ENCODE peak calls at places on chromosome 2, in six cellular contexts. J is AG09309, N is K562, A is foreskin fibroblast, Q is cardiac fibroblast, X is nephron progenitor cell. K is an unnamed sample.

GRCh38 chr2:120611961-120612360 is 123.7 kb upstream of the GLI2 start:
- DNase-seq in J (no peak), N (no peak), A (no peak), Q (no peak), X (no peak), K (no peak)

GRCh38 chr2:101339236-101339865 is 30.9 kb upstream of the RNF149 start:
- DNase-seq in J (no peak), N (no peak), A (no peak), Q (no peak), X (no peak), K (no peak)

GRCh38 chr2:240704651-240705050 is 13.0 kb downstream of the AQP12A start:
- DNase-seq in J (no peak), N (no peak), A (no peak), Q (no peak), X (no peak), K (no peak)

GRCh38 chr2:231394201-231395141 is 1.0 kb upstream of the B3GNT7 start:
- DNase-seq in J (no peak), N (peak), A (no peak), Q (no peak), X (no peak), K (no peak)

GRCh38 chr2:172968061-172968469 is 107.6 kb upstream of the MAP3K20 start:
- DNase-seq in J (peak), N (no peak), A (peak), Q (peak), X (no peak), K (peak)

GRCh38 chr2:17146358-17146757 is 371.9 kb downstream of the RAD51AP2 start:
- DNase-seq in J (no peak), N (no peak), A (no peak), Q (no peak), X (no peak), K (no peak)

GRCh38 chr2:188404341-188405004 is 112.8 kb downstream of the GULP1 start:
- DNase-seq in J (no peak), N (no peak), A (no peak), Q (no peak), X (no peak), K (no peak)

GRCh38 chr2:223563462-223563861 is 38.7 kb downstream of the SCG2 start:
- DNase-seq in J (peak), N (peak), A (peak), Q (peak), X (no peak), K (no peak)

GRCh38 chr2:190571666-190572065 is 37.1 kb upstream of the NEMP2 start:
- DNase-seq in J (no peak), N (no peak), A (no peak), Q (no peak), X (no peak), K (no peak)

GRCh38 chr2:29573602-29574001 is 347.8 kb downstream of the ALK start:
- DNase-seq in J (no peak), N (no peak), A (no peak), Q (no peak), X (no peak), K (no peak)

GRCh38 chr2:10038716-10039115 is 4.6 kb upstream of the KLF11 start:
- DNase-seq in J (no peak), N (no peak), A (no peak), Q (no peak), X (no peak), K (no peak)

GRCh38 chr2:150080115-150080514 is 407.4 kb downstream of the RND3 start:
- DNase-seq in J (no peak), N (no peak), A (peak), Q (no peak), X (no peak), K (no peak)

GRCh38 chr2:233912799-233913423 is 4.3 kb upstream of the TRPM8 start:
- DNase-seq in J (no peak), N (peak), A (peak), Q (peak), X (peak), K (no peak)

GRCh38 chr2:65782186-65782585 is 349.8 kb upstream of the SPRED2 start:
- DNase-seq in J (no peak), N (no peak), A (no peak), Q (no peak), X (no peak), K (no peak)

GRCh38 chr2:15159751-15160177 is 401.4 kb downstream of the NBAS start:
- DNase-seq in J (no peak), N (peak), A (peak), Q (peak), X (no peak), K (no peak)

GRCh38 chr2:152369176-152369860 is 34.3 kb downstream of the FMNL2 start:
- DNase-seq in J (peak), N (no peak), A (peak), Q (peak), X (no peak), K (peak)

GRCh38 chr2:99477054-99477453 is 12.8 kb downstream of the REV1 start:
- DNase-seq in J (no peak), N (no peak), A (no peak), Q (no peak), X (no peak), K (no peak)

GRCh38 chr2:63099032-63099431 is 48.4 kb downstream of the OTX1 start:
- DNase-seq in J (no peak), N (no peak), A (no peak), Q (no peak), X (no peak), K (no peak)

GRCh38 chr2:181515719-181516118 is 58.5 kb downstream of the ITGA4 start:
- DNase-seq in J (no peak), N (no peak), A (no peak), Q (no peak), X (no peak), K (no peak)

GRCh38 chr2:127415593-127416485 is 2.4 kb upstream of the PROC start:
- DNase-seq in J (no peak), N (peak), A (no peak), Q (no peak), X (peak), K (no peak)

GRCh38 chr2:166560022-166560421 is 66.0 kb upstream of the SCN7A start:
- DNase-seq in J (no peak), N (no peak), A (no peak), Q (no peak), X (no peak), K (no peak)

GRCh38 chr2:38076710-38077430 is 919 bp upstream of the CYP1B1 start:
- DNase-seq in J (peak), N (peak), A (peak), Q (peak), X (peak), K (peak)

GRCh38 chr2:64943387-64944150 is 45.6 kb upstream of the SLC1A4 start:
- DNase-seq in J (peak), N (no peak), A (peak), Q (peak), X (no peak), K (peak)

GRCh38 chr2:72576459-72576858 is 249.4 kb downstream of the EXOC6B start:
- DNase-seq in J (no peak), N (no peak), A (no peak), Q (peak), X (no peak), K (no peak)

GRCh38 chr2:16093639-16094447 is 153.5 kb downstream of the MYCN start:
- DNase-seq in J (no peak), N (no peak), A (no peak), Q (no peak), X (no peak), K (no peak)

GRCh38 chr2:98379311-98380202 is 33.3 kb downstream of the CNGA3 start:
- DNase-seq in J (no peak), N (no peak), A (no peak), Q (no peak), X (no peak), K (no peak)

GRCh38 chr2:10137053-10137843 is 14.7 kb downstream of the RRM2 start:
- DNase-seq in J (no peak), N (peak), A (no peak), Q (no peak), X (no peak), K (no peak)

GRCh38 chr2:173148520-173148919 is 72.9 kb downstream of the MAP3K20 start:
- DNase-seq in J (no peak), N (no peak), A (no peak), Q (peak), X (no peak), K (no peak)

GRCh38 chr2:233470007-233470687 is 96.4 kb downstream of the USP40 start:
- DNase-seq in J (no peak), N (peak), A (no peak), Q (peak), X (no peak), K (no peak)

GRCh38 chr2:30225131-30225762 is 6.1 kb upstream of the LBH start:
- DNase-seq in J (no peak), N (no peak), A (no peak), Q (peak), X (peak), K (no peak)

GRCh38 chr2:187552959-187553681 is 1.1 kb downstream of the TFPI start:
- DNase-seq in J (no peak), N (peak), A (peak), Q (peak), X (no peak), K (no peak)

GRCh38 chr2:27715318-27716165 is 51.9 kb downstream of the SLC4A1AP start:
- DNase-seq in J (no peak), N (no peak), A (peak), Q (peak), X (peak), K (no peak)

GRCh38 chr2:69149631-69150215 is 136.7 kb downstream of the ANTXR1 start:
- DNase-seq in J (peak), N (no peak), A (no peak), Q (peak), X (peak), K (no peak)

GRCh38 chr2:88115825-88116518 is 11.9 kb downstream of the FABP1 start:
- DNase-seq in J (no peak), N (no peak), A (no peak), Q (no peak), X (no peak), K (no peak)

GRCh38 chr2:217992061-217992460 is 10.7 kb downstream of the TNS1 start:
- DNase-seq in J (no peak), N (no peak), A (no peak), Q (no peak), X (no peak), K (no peak)

GRCh38 chr2:69086466-69086865 is 73.5 kb downstream of the ANTXR1 start:
- DNase-seq in J (no peak), N (no peak), A (no peak), Q (no peak), X (no peak), K (no peak)

GRCh38 chr2:97732436-97733340 is 19.3 kb downstream of the ZAP70 start:
- DNase-seq in J (no peak), N (no peak), A (no peak), Q (no peak), X (no peak), K (no peak)

GRCh38 chr2:232877940-232878511 is 8.0 kb downstream of the SNORC start:
- DNase-seq in J (no peak), N (no peak), A (no peak), Q (no peak), X (no peak), K (no peak)

DNA sequence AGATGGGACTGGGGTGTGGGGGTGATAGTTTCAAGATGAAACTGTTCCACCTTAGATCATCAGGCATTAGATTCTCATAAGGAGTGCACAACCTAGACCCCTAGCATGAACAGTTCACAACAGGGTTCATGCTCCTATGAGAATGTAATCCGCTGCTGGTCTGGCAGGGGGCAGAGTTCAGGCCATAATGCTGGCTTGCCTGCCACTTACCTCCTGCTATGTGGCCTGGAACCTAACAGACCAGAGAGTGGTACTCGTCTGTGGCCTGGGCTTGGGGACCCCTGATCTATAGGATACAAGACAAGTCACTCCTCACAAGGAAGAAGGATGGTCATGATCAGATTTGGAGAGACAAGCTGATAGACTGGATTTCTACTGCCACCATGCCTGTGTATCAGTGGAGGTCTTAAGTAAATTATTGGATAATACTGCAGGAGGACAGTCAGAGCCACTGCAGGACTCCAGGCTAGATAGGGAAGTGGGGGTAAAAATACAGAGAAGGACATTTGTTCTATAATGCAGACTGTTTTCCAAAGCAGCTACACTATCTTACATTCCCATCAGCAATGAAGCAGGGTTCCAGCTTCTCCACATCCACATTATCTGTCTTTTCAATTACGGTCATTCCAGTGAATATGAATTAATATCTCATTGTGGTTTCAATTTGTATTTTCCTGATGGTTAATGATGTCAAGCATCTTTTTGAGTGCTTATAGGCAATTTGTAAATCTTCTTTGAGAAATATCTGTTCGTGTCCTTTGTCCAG is 28.8 kb upstream of the APOB start:
- DNase-seq in J (no peak), N (no peak), A (no peak), Q (no peak), X (no peak), K (no peak)
- TF ChIP-seq CTCF in J (no peak), N (no peak), A (no peak), Q (no peak), X (no peak), K (no peak)

GRCh38 chr2:25159947-25160346 is 8.4 kb downstream of the POMC start:
- DNase-seq in J (no peak), N (peak), A (no peak), Q (peak), X (peak), K (no peak)
- TF ChIP-seq CTCF in J (no peak), N (no peak), A (no peak), Q (no peak), X (no peak), K (no peak)

GRCh38 chr2:200305797-200306718 is at the start of gene SPATS2L:
- DNase-seq in J (no peak), N (peak), A (peak), Q (peak), X (peak), K (peak)
- TF ChIP-seq CTCF in J (no peak), N (no peak), A (no peak), Q (no peak), X (no peak), K (no peak)

DNA sequence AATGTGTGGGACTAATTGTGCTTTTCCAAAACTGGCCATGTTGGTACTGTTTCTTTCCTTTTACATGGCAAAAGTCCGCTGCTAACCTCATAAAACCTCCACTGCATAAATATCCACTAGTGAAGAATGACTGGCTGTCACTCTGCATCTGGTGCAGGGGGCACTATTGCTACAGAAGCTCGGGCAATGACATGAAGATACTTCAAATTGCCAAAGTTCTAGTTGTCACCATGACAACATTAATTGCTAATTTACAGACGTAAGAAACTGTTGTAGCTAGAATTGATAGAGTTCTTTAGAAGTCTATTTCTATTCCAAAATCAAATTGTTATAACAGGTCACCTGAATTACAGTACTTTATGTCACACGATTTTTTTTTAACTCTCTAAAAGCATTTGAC is 861 bp downstream of the CFAP210 start:
- DNase-seq in J (no peak), N (peak), A (no peak), Q (no peak), X (no peak), K (no peak)
- TF ChIP-seq CTCF in J (no peak), N (no peak), A (no peak), Q (no peak), X (no peak), K (peak)

GRCh38 chr2:54085069-54085468 is 30.3 kb upstream of the ACYP2 start:
- DNase-seq in J (no peak), N (no peak), A (no peak), Q (no peak), X (no peak), K (no peak)
- TF ChIP-seq CTCF in J (no peak), N (no peak), A (no peak), Q (no peak), X (no peak), K (no peak)

GRCh38 chr2:51997571-51997970 is 965.6 kb upstream of the NRXN1 start:
- DNase-seq in J (no peak), N (peak), A (no peak), Q (no peak), X (no peak), K (no peak)
- TF ChIP-seq CTCF in J (no peak), N (no peak), A (no peak), Q (no peak), X (no peak), K (no peak)

GRCh38 chr2:124485659-124486058 is 460.6 kb downstream of the CNTNAP5 start:
- DNase-seq in J (no peak), N (no peak), A (no peak), Q (no peak), X (no peak), K (no peak)
- TF ChIP-seq CTCF in J (no peak), N (no peak), A (no peak), Q (peak), X (no peak), K (no peak)

DNA sequence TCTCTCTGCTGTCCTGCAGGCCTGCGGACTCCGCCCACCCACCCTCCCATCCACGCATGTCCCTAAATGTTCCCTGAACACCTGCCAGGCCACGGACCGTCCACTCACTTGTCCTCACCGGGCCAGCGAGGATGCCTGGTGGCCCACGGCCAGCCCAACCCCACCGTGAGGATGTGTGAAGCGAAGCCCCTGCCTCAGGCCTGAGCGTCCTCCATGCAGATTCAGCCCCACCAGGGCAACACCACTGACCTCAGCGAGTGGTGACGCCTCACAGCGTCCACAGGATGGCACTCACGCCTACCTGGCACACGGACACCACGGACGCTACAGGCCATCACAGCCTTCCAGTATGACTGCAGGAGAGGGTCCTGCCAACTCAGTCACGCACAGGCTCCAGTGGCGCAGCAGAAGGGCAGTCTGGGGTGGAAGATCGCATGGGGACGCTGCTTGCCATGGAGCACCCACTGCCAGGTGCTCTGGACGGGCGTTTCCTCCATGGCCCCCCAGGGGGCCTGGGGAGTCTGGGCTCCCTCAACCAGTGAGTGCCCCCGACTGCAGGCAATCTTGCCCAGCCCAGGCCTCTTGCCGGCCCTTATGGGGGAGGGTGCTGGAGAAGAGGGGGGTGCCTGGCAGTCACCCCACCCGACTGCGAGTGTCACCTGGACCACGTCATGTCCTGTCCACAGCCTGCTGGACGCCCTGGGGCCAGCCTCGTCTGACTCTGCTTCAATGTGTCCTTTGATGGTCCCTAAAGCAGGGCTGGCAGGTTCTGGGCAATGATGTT is 25.4 kb downstream of the HDAC4 start:
- DNase-seq in J (no peak), N (no peak), A (no peak), Q (no peak), X (no peak), K (no peak)
- TF ChIP-seq CTCF in J (no peak), N (no peak), A (no peak), Q (no peak), X (no peak), K (no peak)

DNA sequence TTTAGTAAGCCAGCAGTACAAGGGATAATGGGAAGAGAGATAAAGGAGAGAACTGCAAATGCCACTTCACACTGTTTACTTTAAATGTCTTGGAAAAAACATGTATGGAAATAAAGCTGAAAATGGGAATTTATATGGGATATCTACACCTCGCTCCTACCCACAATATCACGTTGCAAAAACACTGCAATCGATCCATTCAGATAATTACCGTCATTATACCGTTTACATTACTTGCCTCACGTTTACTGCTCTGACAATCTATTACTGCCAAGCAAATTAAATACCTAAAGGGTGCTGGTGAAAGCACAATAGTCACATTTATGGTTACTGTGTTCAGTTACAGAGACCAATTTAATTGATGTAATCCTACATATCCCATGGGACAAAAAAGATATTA is 214.7 kb upstream of the LYPD1 start:
- DNase-seq in J (no peak), N (no peak), A (no peak), Q (no peak), X (no peak), K (no peak)
- TF ChIP-seq CTCF in J (no peak), N (no peak), A (no peak), Q (no peak), X (no peak), K (no peak)